ENCODE peak calls at places on chromosomes 5 and 9, in seven cellular contexts. One of them, this sample, is unnamed.

GRCh38 chr5:53560506-53561191 is at the start of gene NDUFS4:
- DNase-seq in DMS153: peak
- DNase-seq in neuronal stem cell: peak
- DNase-seq in nucleus accumbens: peak
- DNase-seq in Right ventricle myocardium superior: peak
- DNase-seq in NCI-H1048: peak
- DNase-seq in omental fat pad: peak
- DNase-seq in this sample: peak

GRCh38 chr9:98381311-98382103 is 126.1 kb upstream of the TBC1D2 start:
- DNase-seq in NCI-H1048: no peak
- DNase-seq in omental fat pad: no peak
- DNase-seq in neuronal stem cell: no peak
- DNase-seq in Right ventricle myocardium superior: no peak
- DNase-seq in DMS153: no peak
- DNase-seq in nucleus accumbens: no peak
- DNase-seq in this sample: no peak

GRCh38 chr5:68849103-68849502 is 244.7 kb upstream of the SLC30A5 start:
- DNase-seq in neuronal stem cell: no peak
- DNase-seq in DMS153: no peak
- DNase-seq in nucleus accumbens: no peak
- DNase-seq in NCI-H1048: no peak
- DNase-seq in omental fat pad: no peak
- DNase-seq in Right ventricle myocardium superior: no peak
- DNase-seq in this sample: no peak

GRCh38 chr5:66807743-66808142 is 211.6 kb downstream of the MAST4 start:
- DNase-seq in nucleus accumbens: peak
- DNase-seq in neuronal stem cell: no peak
- DNase-seq in omental fat pad: no peak
- DNase-seq in Right ventricle myocardium superior: no peak
- DNase-seq in NCI-H1048: no peak
- DNase-seq in DMS153: no peak
- DNase-seq in this sample: no peak

GRCh38 chr5:54845567-54845941 is 139.8 kb downstream of the ESM1 start:
- DNase-seq in DMS153: no peak
- DNase-seq in NCI-H1048: no peak
- DNase-seq in neuronal stem cell: no peak
- DNase-seq in nucleus accumbens: peak
- DNase-seq in omental fat pad: no peak
- DNase-seq in Right ventricle myocardium superior: no peak
- DNase-seq in this sample: no peak

GRCh38 chr9:127004946-127005769 is 90.6 kb downstream of the RALGPS1 start:
- DNase-seq in NCI-H1048: no peak
- DNase-seq in DMS153: no peak
- DNase-seq in omental fat pad: no peak
- DNase-seq in neuronal stem cell: no peak
- DNase-seq in Right ventricle myocardium superior: no peak
- DNase-seq in nucleus accumbens: no peak
- DNase-seq in this sample: no peak

GRCh38 chr5:56088967-56089829 is 94.4 kb upstream of the IL6ST start:
- DNase-seq in nucleus accumbens: no peak
- DNase-seq in neuronal stem cell: no peak
- DNase-seq in Right ventricle myocardium superior: no peak
- DNase-seq in DMS153: no peak
- DNase-seq in omental fat pad: no peak
- DNase-seq in NCI-H1048: no peak
- DNase-seq in this sample: no peak

GRCh38 chr9:93815135-93815534 is 140.0 kb downstream of the BARX1 start:
- DNase-seq in DMS153: no peak
- DNase-seq in Right ventricle myocardium superior: no peak
- DNase-seq in omental fat pad: no peak
- DNase-seq in NCI-H1048: no peak
- DNase-seq in nucleus accumbens: no peak
- DNase-seq in neuronal stem cell: no peak
- DNase-seq in this sample: no peak

GRCh38 chr5:107296572-107296971 is 374.2 kb downstream of the EFNA5 start:
- DNase-seq in NCI-H1048: no peak
- DNase-seq in neuronal stem cell: no peak
- DNase-seq in omental fat pad: no peak
- DNase-seq in nucleus accumbens: no peak
- DNase-seq in DMS153: no peak
- DNase-seq in Right ventricle myocardium superior: no peak
- DNase-seq in this sample: no peak

GRCh38 chr9:85586684-85587083 is 155.1 kb downstream of the AGTPBP1 start:
- DNase-seq in DMS153: no peak
- DNase-seq in nucleus accumbens: no peak
- DNase-seq in omental fat pad: no peak
- DNase-seq in neuronal stem cell: no peak
- DNase-seq in NCI-H1048: no peak
- DNase-seq in Right ventricle myocardium superior: no peak
- DNase-seq in this sample: no peak

GRCh38 chr5:30749971-30750370 is 443.5 kb upstream of the CDH6 start:
- DNase-seq in NCI-H1048: no peak
- DNase-seq in DMS153: no peak
- DNase-seq in Right ventricle myocardium superior: no peak
- DNase-seq in nucleus accumbens: no peak
- DNase-seq in omental fat pad: no peak
- DNase-seq in neuronal stem cell: no peak
- DNase-seq in this sample: no peak

GRCh38 chr9:136527721-136528710 is 17.8 kb downstream of the NOTCH1 start:
- DNase-seq in neuronal stem cell: no peak
- DNase-seq in Right ventricle myocardium superior: no peak
- DNase-seq in DMS153: peak
- DNase-seq in omental fat pad: no peak
- DNase-seq in nucleus accumbens: no peak
- DNase-seq in NCI-H1048: no peak
- DNase-seq in this sample: no peak

GRCh38 chr9:93710370-93710723 is 134.0 kb downstream of the PHF2 start:
- DNase-seq in DMS153: no peak
- DNase-seq in neuronal stem cell: no peak
- DNase-seq in NCI-H1048: no peak
- DNase-seq in omental fat pad: no peak
- DNase-seq in Right ventricle myocardium superior: no peak
- DNase-seq in nucleus accumbens: no peak
- DNase-seq in this sample: no peak

GRCh38 chr5:123785160-123786001 is 273.4 kb downstream of the CSNK1G3 start:
- DNase-seq in NCI-H1048: no peak
- DNase-seq in omental fat pad: no peak
- DNase-seq in nucleus accumbens: no peak
- DNase-seq in neuronal stem cell: no peak
- DNase-seq in DMS153: peak
- DNase-seq in Right ventricle myocardium superior: no peak
- DNase-seq in this sample: no peak

GRCh38 chr9:15999422-16000339 is 446.8 kb downstream of the CCDC171 start:
- DNase-seq in neuronal stem cell: no peak
- DNase-seq in NCI-H1048: no peak
- DNase-seq in Right ventricle myocardium superior: no peak
- DNase-seq in omental fat pad: no peak
- DNase-seq in DMS153: no peak
- DNase-seq in nucleus accumbens: no peak
- DNase-seq in this sample: no peak

GRCh38 chr9:74817281-74818181 is 70.2 kb downstream of the TRPM6 start:
- DNase-seq in DMS153: no peak
- DNase-seq in neuronal stem cell: no peak
- DNase-seq in Right ventricle myocardium superior: no peak
- DNase-seq in NCI-H1048: no peak
- DNase-seq in omental fat pad: no peak
- DNase-seq in nucleus accumbens: no peak
- DNase-seq in this sample: no peak

GRCh38 chr9:109906766-109907382 is 126.9 kb downstream of the PALM2AKAP2 start:
- DNase-seq in nucleus accumbens: no peak
- DNase-seq in NCI-H1048: no peak
- DNase-seq in omental fat pad: no peak
- DNase-seq in Right ventricle myocardium superior: no peak
- DNase-seq in DMS153: peak
- DNase-seq in neuronal stem cell: no peak
- DNase-seq in this sample: no peak

GRCh38 chr5:10704949-10705621 is 55.9 kb downstream of the DAP start:
- DNase-seq in neuronal stem cell: no peak
- DNase-seq in omental fat pad: no peak
- DNase-seq in NCI-H1048: no peak
- DNase-seq in nucleus accumbens: no peak
- DNase-seq in DMS153: no peak
- DNase-seq in Right ventricle myocardium superior: no peak
- DNase-seq in this sample: no peak